ENCODE peak calls at places on chromosomes 3 and 15, in six cellular contexts. K is dorsolateral prefrontal cortex, O is activated B cell treated with CpG ODN at 0.5 μM for 24 hours, P is NCI-H524, C is NCI-H1092, V is AG08395. N is an unnamed sample.

GRCh38 chr3:46576899-46577298 is 10.8 kb upstream of the LRRC2 start:
- DNase-seq in K (no peak), O (no peak), P (no peak), C (no peak), V (no peak), N (no peak)

GRCh38 chr3:116443096-116443793 is 2.0 kb downstream of the LSAMP start:
- DNase-seq in K (no peak), O (no peak), P (peak), C (no peak), V (peak), N (no peak)

GRCh38 chr15:39558421-39558820 is 22.5 kb upstream of the THBS1 start:
- DNase-seq in K (no peak), O (no peak), P (peak), C (no peak), V (no peak), N (no peak)

GRCh38 chr15:97976129-97976528 is 15.6 kb downstream of the ARRDC4 start:
- DNase-seq in K (no peak), O (no peak), P (no peak), C (no peak), V (no peak), N (no peak)

GRCh38 chr15:84976746-84977345 is 4.8 kb upstream of the PDE8A start:
- DNase-seq in K (no peak), O (no peak), P (no peak), C (no peak), V (no peak), N (no peak)

GRCh38 chr3:125431391-125431790 is 56.3 kb upstream of the ZNF148 start:
- DNase-seq in K (no peak), O (no peak), P (no peak), C (no peak), V (peak), N (no peak)

GRCh38 chr3:32436816-32437189 is 45.1 kb downstream of the CMTM7 start:
- DNase-seq in K (no peak), O (no peak), P (no peak), C (no peak), V (no peak), N (no peak)

GRCh38 chr15:81485806-81486205 is 111.8 kb upstream of the TMC3 start:
- DNase-seq in K (no peak), O (no peak), P (no peak), C (peak), V (no peak), N (no peak)

GRCh38 chr3:170753421-170754344 is 116.3 kb downstream of the RPL22L1 start:
- DNase-seq in K (no peak), O (no peak), P (no peak), C (no peak), V (peak), N (no peak)

GRCh38 chr3:172034786-172035685 is 4.3 kb upstream of the FNDC3B start:
- DNase-seq in K (no peak), O (no peak), P (peak), C (no peak), V (peak), N (no peak)

GRCh38 chr3:49377483-49377882 is 19.3 kb upstream of the GPX1 start:
- DNase-seq in K (no peak), O (no peak), P (no peak), C (no peak), V (no peak), N (no peak)

GRCh38 chr3:149783576-149783975 is 8.8 kb downstream of the ANKUB1 start:
- DNase-seq in K (no peak), O (no peak), P (no peak), C (no peak), V (peak), N (peak)

GRCh38 chr3:179196700-179197099 is 48.5 kb downstream of the PIK3CA start:
- DNase-seq in K (no peak), O (no peak), P (no peak), C (no peak), V (no peak), N (no peak)

GRCh38 chr3:67418539-67419529 is 235.6 kb downstream of the SUCLG2 start:
- DNase-seq in K (no peak), O (no peak), P (no peak), C (no peak), V (peak), N (no peak)

GRCh38 chr3:129007792-129008191 is 6.7 kb downstream of the EFCC1 start:
- DNase-seq in K (no peak), O (no peak), P (no peak), C (no peak), V (no peak), N (no peak)

GRCh38 chr15:27592036-27592725 is 506.9 kb downstream of the OCA2 start:
- DNase-seq in K (no peak), O (no peak), P (no peak), C (no peak), V (no peak), N (no peak)

GRCh38 chr3:39317571-39318169 is 11.8 kb upstream of the CCR8 start:
- DNase-seq in K (no peak), O (no peak), P (no peak), C (no peak), V (no peak), N (no peak)

GRCh38 chr3:188170461-188171459 is 16.8 kb downstream of the LPP start:
- DNase-seq in K (no peak), O (no peak), P (no peak), C (no peak), V (no peak), N (no peak)

N was measured in memory B cell.